ENCODE peak calls at places on chromosomes 3 and 15, in six cellular contexts. B, A, P, M, Y and Q are unnamed samples.

GRCh38 chr3:30290479-30290878 is 315.9 kb upstream of the TGFBR2 start:
- DNase-seq in A (no peak), Y (no peak), M (no peak), B (no peak), P (no peak), Q (no peak)

GRCh38 chr3:134650431-134651346 is at the start of gene KY:
- DNase-seq in M (peak; percentile 56), A (peak; percentile 77), P (peak; percentile 59), Y (peak; percentile 73), B (no peak), Q (peak; percentile 55)

GRCh38 chr15:56913670-56914069 is 4.8 kb upstream of the TCF12 start:
- DNase-seq in A (peak; percentile 38), P (peak; percentile 68), Y (no peak), M (no peak), B (no peak), Q (no peak)

GRCh38 chr3:121735047-121735696 is 14.4 kb downstream of the GOLGB1 start:
- DNase-seq in M (no peak), P (no peak), B (no peak), Y (no peak), A (no peak), Q (no peak)

GRCh38 chr3:129577356-129577755 is 29.1 kb downstream of the PLXND1 start:
- DNase-seq in B (no peak), A (no peak), P (peak; percentile 49), Y (peak; percentile 87), M (no peak), Q (no peak)

GRCh38 chr3:189947948-189948723 is 172.6 kb downstream of the P3H2 start:
- DNase-seq in M (no peak), B (no peak), P (peak; percentile 35), A (peak; percentile 67), Y (no peak), Q (no peak)

GRCh38 chr3:129699199-129699598 is 92.7 kb upstream of the PLXND1 start:
- DNase-seq in Y (no peak), M (no peak), P (no peak), B (no peak), A (no peak), Q (no peak)

GRCh38 chr3:128348805-128349531 is 117.7 kb downstream of the DNAJB8 start:
- DNase-seq in A (peak; percentile 49), P (peak; percentile 5), Y (no peak), M (no peak), B (no peak), Q (no peak)

GRCh38 chr3:196902296-196902695 is 34.6 kb downstream of the SENP5 start:
- DNase-seq in B (no peak), Y (no peak), M (no peak), P (no peak), A (no peak), Q (no peak)

GRCh38 chr3:190432216-190432615 is 17.5 kb downstream of the TMEM207 start:
- DNase-seq in A (no peak), Y (no peak), B (no peak), P (peak; percentile 25), M (no peak), Q (no peak)

GRCh38 chr3:161409069-161409468 is 37.8 kb upstream of the SPTSSB start:
- DNase-seq in P (peak; percentile 40), A (peak; percentile 68), Y (no peak), M (no peak), B (peak; percentile 49), Q (no peak)